ENCODE peak calls at places on chromosomes 4 and X, in seven cellular contexts. V is lower lobe of right lung, G is endothelial cell of umbilical vein, C is suprapubic skin, S is uterus, F is heart left ventricle, R is tibial nerve. Z is an unnamed sample. For H3K27me3 and H3K36me3, the result is how much of the 10 kb centered on the place peaks cover.

GRCh38 chr4:82968972-82969371 is 41.7 kb downstream of the LIN54 start:
- DNase-seq in V (no peak), R (no peak), C (no peak), S (no peak), G (no peak), F (no peak), Z (no peak)

GRCh38 chr4:40585201-40585789 is 44.4 kb downstream of the RBM47 start:
- DNase-seq in V (no peak), G (no peak), C (no peak), F (no peak), S (no peak), R (no peak), Z (no peak)

GRCh38 chrX:122641826-122642225 is 542.3 kb upstream of the GRIA3 start:
- DNase-seq in V (no peak), R (peak), F (no peak), S (no peak), G (no peak), C (no peak), Z (no peak)

GRCh38 chr4:73344106-73344505 is 60.0 kb upstream of the ALB start:
- DNase-seq in R (no peak), F (no peak), V (no peak), S (no peak), C (no peak), G (no peak), Z (no peak)

GRCh38 chrX:133444952-133445831 is 29.9 kb upstream of the GPC4 start:
- DNase-seq in F (no peak), S (no peak), V (no peak), R (no peak), C (no peak), G (no peak), Z (peak)

GRCh38 chr4:186351672-186352194 is 85.7 kb downstream of the F11 start:
- DNase-seq in F (no peak), G (no peak), C (no peak), R (no peak), V (no peak), S (no peak), Z (no peak)

GRCh38 chr4:7876096-7876993 is 63.3 kb downstream of the AFAP1 start:
- DNase-seq in G (peak), F (no peak), R (no peak), C (no peak), V (no peak), S (no peak), Z (peak)

GRCh38 chrX:129744881-129745321 is 6.1 kb downstream of the XPNPEP2 start:
- DNase-seq in G (no peak), F (no peak), R (no peak), V (no peak), S (no peak), C (no peak), Z (no peak)

GRCh38 chr4:24772061-24772705 is 23.2 kb upstream of the SOD3 start:
- DNase-seq in S (no peak), F (no peak), V (no peak), G (no peak), C (no peak), R (no peak), Z (no peak)

GRCh38 chr4:89166971-89167475 is 55.7 kb downstream of the TIGD2 start:
- DNase-seq in C (no peak), R (no peak), F (no peak), G (peak), S (no peak), V (no peak), Z (no peak)

GRCh38 chr4:3802571-3803474 is 36.6 kb downstream of the ADRA2C start:
- DNase-seq in V (peak), G (no peak), S (no peak), R (no peak), F (no peak), C (no peak), Z (no peak)
- H3K27me3 ChIP-seq in V (under half), G (under half), S (under half), R (under half), F (under half), C (half or more), Z (under half)

DNA sequence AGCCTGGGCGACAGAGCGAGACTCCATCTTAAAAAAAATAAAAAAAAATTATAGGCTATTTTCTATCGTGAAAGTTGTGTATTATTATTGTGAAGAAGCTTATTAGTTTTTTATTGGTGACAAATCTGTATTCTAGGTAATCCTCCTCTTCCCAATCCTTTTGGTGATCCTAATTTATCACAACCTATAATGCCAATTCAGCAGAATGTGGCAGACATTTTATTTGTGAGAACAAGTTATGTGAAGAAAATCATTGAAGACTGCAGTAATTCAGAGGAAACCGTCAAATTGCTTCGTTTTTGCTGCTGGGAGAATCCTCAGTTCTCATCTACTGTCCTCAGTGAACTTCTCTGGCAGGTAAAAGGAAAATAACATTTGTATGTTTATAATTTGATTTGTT is 109.4 kb upstream of the DDX3X start:
- DNase-seq in F (no peak), C (no peak), V (no peak), G (no peak), S (no peak), R (no peak), Z (no peak)
- H3K36me3 ChIP-seq in F (half or more), C (under half), V (half or more), G (under half), S (under half), R (under half), Z (under half)

GRCh38 chrX:42531431-42531830 is 246.5 kb downstream of the PPP1R2C start:
- DNase-seq in F (no peak), C (no peak), S (no peak), G (no peak), V (no peak), R (no peak), Z (peak)

GRCh38 chrX:42524374-42524773 is 253.6 kb downstream of the PPP1R2C start:
- DNase-seq in G (no peak), S (no peak), F (no peak), V (no peak), C (no peak), R (no peak), Z (no peak)

GRCh38 chrX:42535233-42535632 is 242.7 kb downstream of the PPP1R2C start:
- DNase-seq in C (no peak), V (no peak), G (no peak), F (no peak), S (no peak), R (no peak), Z (no peak)

GRCh38 chrX:42533761-42534160 is 244.2 kb downstream of the PPP1R2C start:
- DNase-seq in R (no peak), S (no peak), C (no peak), V (no peak), G (no peak), F (no peak), Z (no peak)

GRCh38 chrX:42530027-42530426 is 247.9 kb downstream of the PPP1R2C start:
- DNase-seq in S (no peak), G (no peak), C (no peak), R (no peak), V (no peak), F (no peak), Z (peak)
- H3K27ac ChIP-seq in S (no peak), G (no peak), C (no peak), R (no peak), V (no peak), F (no peak), Z (no peak)

GRCh38 chr4:54276633-54277426 is 47.7 kb downstream of the PDGFRA start:
- DNase-seq in F (no peak), S (no peak), R (no peak), C (no peak), G (peak), V (no peak), Z (no peak)
- H3K27me3 ChIP-seq in F (under half), S (under half), R (under half), C (under half), G (under half), V (under half), Z (under half)

GRCh38 chrX:153593811-153594500 is 5.0 kb downstream of the CCNQ start:
- DNase-seq in S (no peak), F (no peak), C (no peak), G (no peak), R (no peak), V (peak), Z (no peak)

GRCh38 chrX:153595387-153595786 is 3.6 kb downstream of the CCNQ start:
- DNase-seq in C (no peak), R (no peak), G (no peak), F (no peak), V (no peak), S (no peak), Z (no peak)

GRCh38 chrX:153592966-153593688 is 5.8 kb downstream of the CCNQ start:
- DNase-seq in R (no peak), F (peak), V (peak), C (no peak), S (no peak), G (no peak), Z (no peak)

GRCh38 chrX:153590961-153591956 is 7.7 kb downstream of the CCNQ start:
- DNase-seq in S (no peak), F (no peak), C (no peak), G (no peak), V (peak), R (no peak), Z (peak)

DNA sequence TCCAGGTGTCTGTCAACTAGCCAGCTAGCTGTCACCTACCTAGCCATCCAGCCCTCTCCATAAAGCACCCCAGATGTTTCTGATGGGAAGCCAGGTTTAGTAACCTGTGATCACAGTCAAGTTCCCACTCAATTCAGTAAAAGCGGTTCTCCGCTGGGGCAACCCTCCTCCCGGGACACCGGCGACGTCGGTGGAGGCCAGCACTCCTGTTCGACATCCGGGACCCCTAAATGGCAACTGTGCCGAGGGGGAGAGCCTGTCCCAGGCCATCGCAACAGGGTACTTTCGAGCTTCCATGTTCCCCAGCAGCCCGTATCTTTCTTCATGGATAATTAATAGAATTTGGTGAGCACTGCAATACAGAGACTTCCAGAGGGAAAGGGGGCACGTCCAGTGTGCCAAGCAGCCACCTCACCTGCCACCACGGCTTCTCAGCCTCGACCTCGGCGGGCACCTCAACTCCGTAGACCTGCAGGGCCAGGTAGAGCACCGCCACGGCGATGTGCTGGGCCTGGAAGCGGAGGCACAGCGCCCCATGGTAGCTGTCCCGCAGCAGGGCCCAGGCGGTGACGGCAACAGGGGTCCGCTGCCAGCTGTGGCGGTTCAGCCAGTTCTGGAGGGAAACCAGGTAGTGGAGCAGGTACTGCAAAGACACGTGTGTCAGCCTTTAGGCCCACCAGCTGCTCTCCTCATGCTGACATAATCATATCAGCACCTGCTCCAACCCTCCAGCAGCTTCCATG is 6.7 kb downstream of the CCNQ start:
- DNase-seq in R (no peak), G (no peak), V (peak), C (no peak), F (no peak), S (no peak), Z (no peak)
- H3K36me3 ChIP-seq in R (under half), G (under half), V (half or more), C (under half), F (under half), S (under half), Z (under half)

GRCh38 chrX:56882581-56882980 is 112.8 kb downstream of the SPIN3 start:
- DNase-seq in V (no peak), R (no peak), S (no peak), G (no peak), C (no peak), F (no peak), Z (no peak)
- H3K27ac ChIP-seq in V (no peak), R (no peak), S (no peak), G (no peak), C (no peak), F (no peak), Z (no peak)

DNA sequence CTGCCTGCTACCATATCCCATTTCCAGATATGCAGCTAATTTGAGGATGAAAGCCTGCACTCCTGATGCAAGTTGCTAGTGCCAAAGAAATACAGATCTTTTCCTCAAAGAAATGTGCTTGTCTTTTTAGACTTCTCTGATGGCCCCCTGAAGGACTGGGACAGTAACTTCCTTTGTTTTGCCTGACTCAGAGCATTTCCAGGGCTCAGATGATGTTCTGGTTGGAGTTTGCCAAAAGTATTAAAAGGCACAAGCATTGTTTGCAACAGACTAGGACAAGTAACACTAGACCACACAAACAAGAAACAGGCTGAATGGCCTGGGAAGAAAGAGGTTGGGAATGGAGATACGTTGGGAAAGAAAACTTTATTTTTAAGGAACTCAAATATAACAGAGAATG is 175.2 kb downstream of the IL13RA2 start:
- DNase-seq in S (no peak), C (no peak), V (no peak), G (no peak), F (no peak), R (no peak), Z (no peak)
- H3K27me3 ChIP-seq in S (under half), C (under half), V (under half), G (under half), F (under half), R (under half), Z (under half)

GRCh38 chr4:6873792-6874461 is 35.7 kb upstream of the TBC1D14 start:
- DNase-seq in F (peak), V (peak), C (no peak), G (peak), S (peak), R (peak), Z (peak)
- H3K36me3 ChIP-seq in F (half or more), V (half or more), C (half or more), G (under half), S (under half), R (under half), Z (under half)

Z was measured in small intestine.